ENCODE peak calls at places on chromosomes 3 and 15, in eight cellular contexts. U, C, Z, Q, N, F, W and A are unnamed samples.

GRCh38 chr3:172153335-172153861 is 114.0 kb downstream of the FNDC3B start:
- DNase-seq in W (no peak), C (peak; percentile 97), F (no peak), N (peak; percentile 93), Q (peak; percentile 75), Z (peak; percentile 85), U (no peak), A (peak; percentile 99)

GRCh38 chr15:71639531-71639930 is 170.8 kb upstream of the NR2E3 start:
- DNase-seq in C (no peak), U (no peak), N (no peak), Z (no peak), Q (no peak), F (no peak), W (no peak), A (no peak)

GRCh38 chr3:80770106-80771079 is 991.1 kb downstream of the GBE1 start:
- DNase-seq in F (no peak), Q (no peak), C (no peak), W (no peak), U (no peak), N (no peak), Z (no peak), A (no peak)

GRCh38 chr15:89462198-89462912 is 34.0 kb downstream of the RHCG start:
- DNase-seq in N (no peak), Q (peak; percentile 24), F (no peak), C (no peak), U (no peak), Z (peak; percentile 83), W (peak; percentile 67), A (no peak)

GRCh38 chr3:107117922-107118576 is 259.2 kb upstream of the CCDC54 start:
- DNase-seq in Z (no peak), C (peak; percentile 41), U (peak; percentile 67), N (no peak), F (no peak), Q (no peak), W (peak; percentile 93), A (peak; percentile 38)

GRCh38 chr15:31453558-31454318 is 127.1 kb downstream of the KLF13 start:
- DNase-seq in F (peak; percentile 13), Q (no peak), C (no peak), N (peak; percentile 58), W (no peak), Z (no peak), U (no peak), A (no peak)

GRCh38 chr3:48232734-48233133 is 8.2 kb upstream of the ZNF589 start:
- DNase-seq in Q (peak; percentile 34), U (peak; percentile 92), C (peak; percentile 60), W (peak; percentile 85), Z (peak; percentile 82), F (peak; percentile 73), N (peak; percentile 82), A (peak; percentile 69)

GRCh38 chr3:52441772-52442332 is 3.1 kb downstream of the SEMA3G start:
- DNase-seq in C (no peak), U (no peak), Z (no peak), F (no peak), W (no peak), Q (peak; percentile 30), N (peak; percentile 59), A (no peak)

GRCh38 chr3:17552351-17552750 is 190.1 kb downstream of the TBC1D5 start:
- DNase-seq in W (no peak), U (no peak), N (no peak), C (no peak), F (no peak), Z (no peak), Q (no peak), A (no peak)
- H3K4me3 ChIP-seq in W (no peak overlapping the region), U (no peak overlapping the region), N (no peak overlapping the region), C (no peak overlapping the region), F (no peak overlapping the region), Z (no peak overlapping the region), Q (no peak overlapping the region), A (no peak overlapping the region)

GRCh38 chr3:66381621-66382020 is 119.2 kb downstream of the LRIG1 start:
- DNase-seq in Q (no peak), N (no peak), W (no peak), U (no peak), C (no peak), F (no peak), Z (no peak), A (no peak)

GRCh38 chr3:66379565-66379964 is 121.3 kb downstream of the LRIG1 start:
- DNase-seq in F (no peak), C (no peak), Z (no peak), U (no peak), Q (no peak), W (no peak), N (no peak), A (no peak)

GRCh38 chr3:66382142-66382541 is 118.7 kb downstream of the LRIG1 start:
- DNase-seq in U (no peak), Z (no peak), W (no peak), F (no peak), Q (no peak), C (no peak), N (no peak), A (no peak)

GRCh38 chr3:66378256-66378655 is 122.6 kb downstream of the LRIG1 start:
- DNase-seq in N (no peak), Q (no peak), W (peak; percentile 33), U (no peak), Z (no peak), F (no peak), C (no peak), A (no peak)

DNA sequence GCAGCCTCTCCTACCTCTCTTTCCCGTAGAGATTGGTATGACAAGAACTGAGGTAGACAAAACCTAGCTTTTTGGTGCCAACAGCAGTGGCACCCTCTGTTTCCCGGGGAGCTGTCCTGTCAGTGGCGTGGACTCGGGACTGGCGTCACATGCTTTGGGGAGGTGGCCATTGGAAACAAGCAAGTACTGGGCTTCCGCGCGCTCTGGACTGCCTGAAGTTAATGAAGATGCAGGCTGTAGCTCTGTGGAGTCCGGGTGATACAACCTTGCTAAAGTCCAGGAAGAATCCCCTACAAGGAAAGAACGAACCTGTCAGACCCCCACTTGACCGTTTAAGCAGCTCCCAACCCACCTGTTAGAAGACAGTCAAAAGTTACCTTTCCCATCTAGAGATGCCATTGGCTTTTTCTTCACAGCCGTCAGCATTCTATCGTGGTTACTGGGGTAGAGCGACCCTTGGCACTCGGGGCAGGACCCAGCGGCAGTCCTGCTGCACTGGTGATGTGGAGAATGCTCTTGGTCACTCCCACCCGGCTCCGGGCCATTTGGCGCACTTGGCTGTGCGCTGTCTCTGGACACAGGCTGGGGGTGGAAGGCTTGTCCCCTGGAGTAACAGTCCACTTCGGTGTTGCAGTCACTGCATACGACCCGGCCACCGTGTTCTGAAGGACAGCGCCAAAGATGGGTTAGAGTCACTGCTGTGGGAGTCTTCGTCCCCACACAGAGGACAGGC is 120.5 kb downstream of the LRIG1 start:
- DNase-seq in Q (no peak), N (no peak), Z (no peak), F (no peak), W (no peak), C (no peak), U (no peak), A (no peak)
- H3K27ac ChIP-seq in Q (no peak overlapping the region), N (no peak overlapping the region), Z (no peak overlapping the region), F (no peak overlapping the region), W (no peak overlapping the region), C (no peak overlapping the region), U (no peak overlapping the region), A (no peak overlapping the region)

DNA sequence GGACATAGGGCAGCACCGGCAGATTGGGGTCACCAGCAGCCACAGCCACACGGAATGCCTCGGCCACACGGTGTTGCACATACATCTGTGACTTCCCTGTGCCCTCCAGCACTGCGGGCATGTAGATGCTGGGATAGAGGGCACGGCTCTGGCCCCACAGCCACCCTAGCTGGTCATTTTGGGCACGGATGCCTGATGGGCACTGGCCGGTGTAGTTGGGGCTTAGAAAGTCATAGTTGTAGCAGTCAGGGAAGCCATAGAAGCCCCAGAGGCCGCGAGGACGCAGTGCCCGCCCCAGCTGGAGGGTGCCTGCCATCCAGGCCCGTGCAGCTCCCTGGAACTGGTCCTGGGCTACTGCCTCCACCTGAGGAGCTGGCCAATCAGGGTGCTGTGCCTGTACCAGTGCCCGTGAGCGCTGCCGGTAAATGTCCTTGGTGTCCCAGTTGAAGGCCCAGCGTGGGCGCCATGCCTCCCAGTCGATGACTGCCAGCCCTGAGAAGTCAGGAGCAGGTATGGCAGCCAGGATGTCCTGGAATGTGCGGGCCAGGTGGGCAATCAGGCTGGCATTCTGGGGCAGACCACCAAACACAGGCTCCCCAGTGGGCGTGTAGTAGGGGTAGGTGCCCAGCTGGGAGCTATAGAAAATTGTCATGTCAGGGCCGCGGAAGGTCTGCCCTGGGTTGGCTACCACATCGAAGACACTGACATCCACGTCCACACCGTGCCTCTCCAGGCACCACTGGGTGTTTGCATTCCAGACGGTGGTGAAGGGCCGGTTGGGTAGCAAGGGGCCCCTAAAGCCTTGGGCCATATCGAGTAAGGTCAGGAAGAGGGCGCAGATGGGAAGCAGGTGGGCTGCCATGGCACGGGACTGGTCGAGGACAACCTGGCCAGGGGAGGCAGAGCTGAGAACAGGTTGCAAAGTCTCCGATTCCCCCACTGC is 1.0 kb downstream of the HYAL1 start:
- DNase-seq in C (no peak), Q (peak; percentile 49), Z (no peak), W (no peak), F (no peak), N (peak; percentile 71), U (no peak), A (no peak)
- H3K4me3 ChIP-seq in C (no peak overlapping the region), Q (no peak overlapping the region), Z (no peak overlapping the region), W (no peak overlapping the region), F (no peak overlapping the region), N (no peak overlapping the region), U (peak overlapping the region; percentile 35), A (no peak overlapping the region)

GRCh38 chr3:11187678-11188077 is 33.4 kb downstream of the HRH1 start:
- DNase-seq in N (no peak), W (no peak), F (no peak), C (no peak), Q (no peak), Z (no peak), U (no peak), A (no peak)
- H3K27ac ChIP-seq in N (no peak overlapping the region), W (no peak overlapping the region), F (no peak overlapping the region), C (no peak overlapping the region), Q (no peak overlapping the region), Z (no peak overlapping the region), U (no peak overlapping the region), A (no peak overlapping the region)

GRCh38 chr15:40302288-40302886 is 5.3 kb downstream of the PLCB2 start:
- DNase-seq in C (no peak), Z (no peak), N (no peak), Q (peak; percentile 30), F (no peak), U (no peak), W (no peak), A (no peak)
- H3K4me3 ChIP-seq in C (no peak overlapping the region), Z (no peak overlapping the region), N (no peak overlapping the region), Q (no peak overlapping the region), F (no peak overlapping the region), U (no peak overlapping the region), W (no peak overlapping the region), A (no peak overlapping the region)